ENCODE peak calls at places on chromosome 9, in six cellular contexts. T is sigmoid colon, K is thyroid gland, P is heart right ventricle, Y is cardiac muscle cell, X is hepatocyte. E is an unnamed sample. For H3K4me1 and H3K27me3, the result is how much of the 10 kb centered on the place peaks cover.

GRCh38 chr9:15513335-15513734 is 2.6 kb upstream of the PSIP1 start:
- DNase-seq in Y (no peak), X (no peak), P (no peak), T (no peak), K (no peak), E (peak)

GRCh38 chr9:95857122-95857521 is 18.4 kb upstream of the ERCC6L2 start:
- DNase-seq in T (no peak), X (peak), Y (peak), K (no peak), P (no peak), E (peak)

GRCh38 chr9:137878146-137878941 is 762 bp downstream of the CACNA1B start:
- DNase-seq in Y (peak), K (peak), T (no peak), X (peak), P (no peak), E (no peak)

GRCh38 chr9:92176068-92176799 is 61.0 kb upstream of the SPTLC1 start:
- DNase-seq in X (no peak), K (no peak), P (no peak), Y (no peak), T (no peak), E (no peak)

GRCh38 chr9:129889936-129890717 is 54.9 kb downstream of the USP20 start:
- DNase-seq in T (no peak), K (no peak), X (no peak), Y (no peak), P (no peak), E (no peak)

GRCh38 chr9:17742065-17742464 is 163.2 kb downstream of the SH3GL2 start:
- DNase-seq in P (no peak), K (no peak), T (no peak), Y (no peak), X (no peak), E (no peak)

GRCh38 chr9:38112010-38112409 is 43.0 kb upstream of the SHB start:
- DNase-seq in K (peak), Y (no peak), P (no peak), X (no peak), T (no peak), E (no peak)

GRCh38 chr9:22124263-22125011 is 115.3 kb upstream of the CDKN2B start:
- DNase-seq in P (no peak), T (no peak), X (peak), Y (no peak), K (no peak), E (no peak)

GRCh38 chr9:94874316-94874715 is 147.8 kb downstream of the AOPEP start:
- DNase-seq in X (no peak), Y (no peak), P (no peak), K (no peak), T (no peak), E (no peak)

GRCh38 chr9:115604831-115605483 is 487.0 kb upstream of the TNC start:
- DNase-seq in X (no peak), Y (no peak), P (no peak), K (no peak), T (no peak), E (no peak)

GRCh38 chr9:132410642-132411041 is 631 bp downstream of the CFAP77 start:
- DNase-seq in T (no peak), Y (no peak), P (no peak), X (no peak), K (no peak), E (no peak)

GRCh38 chr9:79572032-79572890 is 496 bp downstream of the TLE4 start:
- DNase-seq in K (peak), T (peak), X (peak), P (peak), Y (peak), E (peak)

GRCh38 chr9:126290871-126291270 is 35.8 kb upstream of the MVB12B start:
- DNase-seq in P (no peak), K (no peak), T (no peak), Y (no peak), X (no peak), E (no peak)

GRCh38 chr9:105978822-105979221 is 284.5 kb downstream of the TMEM38B start:
- DNase-seq in X (no peak), P (no peak), Y (no peak), K (no peak), T (no peak), E (no peak)

GRCh38 chr9:31166516-31166915 is 1217.9 kb upstream of the ACO1 start:
- DNase-seq in T (no peak), K (no peak), P (no peak), Y (no peak), X (no peak), E (peak)

GRCh38 chr9:111945216-111945615 is 48.6 kb downstream of the UGCG start:
- DNase-seq in K (no peak), X (no peak), T (no peak), P (no peak), Y (no peak), E (no peak)

GRCh38 chr9:19782005-19782404 is 6.8 kb downstream of the SLC24A2 start:
- DNase-seq in T (no peak), K (no peak), X (peak), Y (peak), P (no peak), E (no peak)

GRCh38 chr9:9536481-9536880 is 1076.3 kb downstream of the PTPRD start:
- DNase-seq in T (no peak), P (no peak), X (no peak), K (no peak), Y (peak), E (no peak)

GRCh38 chr9:131404581-131404980 is 10.7 kb downstream of the PRRC2B start:
- DNase-seq in X (no peak), K (no peak), P (no peak), T (no peak), Y (no peak), E (no peak)

GRCh38 chr9:131405429-131405828 is 11.5 kb downstream of the PRRC2B start:
- DNase-seq in K (peak), P (peak), X (no peak), Y (peak), T (no peak), E (no peak)

GRCh38 chr9:131403493-131403773 is 9.5 kb downstream of the PRRC2B start:
- DNase-seq in X (no peak), T (no peak), Y (no peak), P (no peak), K (no peak), E (no peak)

GRCh38 chr9:131405858-131406566 is 12.1 kb downstream of the PRRC2B start:
- DNase-seq in X (no peak), P (no peak), K (no peak), T (no peak), Y (no peak), E (no peak)

DNA sequence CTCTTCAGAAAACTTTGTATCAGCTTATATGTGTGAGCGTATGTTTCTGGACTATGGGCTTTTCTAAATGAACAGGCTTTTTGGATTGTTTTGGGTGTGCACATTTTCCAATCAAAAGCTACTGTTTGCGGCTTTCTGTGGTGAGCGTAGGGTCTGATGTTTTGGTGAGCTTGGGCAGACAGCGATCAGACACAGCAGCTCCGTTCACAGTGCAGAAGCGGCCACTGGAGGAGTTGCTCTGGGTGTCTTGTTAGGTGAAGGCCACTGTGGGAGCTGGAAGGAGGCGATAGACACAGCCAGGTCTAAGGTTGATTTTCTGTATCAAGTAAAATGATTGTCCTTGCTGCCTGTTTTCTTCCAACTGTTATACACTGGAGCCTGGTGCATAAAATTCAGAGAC is 11.1 kb downstream of the PRRC2B start:
- DNase-seq in P (no peak), Y (no peak), T (no peak), K (no peak), X (no peak), E (no peak)
- H3K4me1 ChIP-seq in P (half or more), Y (half or more), T (half or more), K (half or more), X (half or more), E (under half)

GRCh38 chr9:27379311-27380236 is 82.6 kb upstream of the EQTN start:
- DNase-seq in Y (no peak), P (no peak), T (no peak), K (no peak), X (peak), E (no peak)
- H3K27me3 ChIP-seq in Y (under half), P (under half), T (under half), K (under half), X (under half), E (under half)

GRCh38 chr9:84670106-84670800 is 724 bp downstream of the NTRK2 start:
- DNase-seq in Y (peak), X (peak), K (peak), T (no peak), P (peak), E (no peak)

GRCh38 chr9:84668204-84669007 is 1.1 kb upstream of the NTRK2 start:
- DNase-seq in X (peak), Y (peak), P (peak), T (no peak), K (peak), E (peak)

GRCh38 chr9:84669293-84670105 is at the start of gene NTRK2:
- DNase-seq in X (peak), Y (peak), K (peak), T (no peak), P (peak), E (no peak)

GRCh38 chr9:84669008-84669292 is 579 bp upstream of the NTRK2 start:
- DNase-seq in P (no peak), T (no peak), X (no peak), K (no peak), Y (no peak), E (no peak)

GRCh38 chr9:84667571-84668203 is 1.8 kb upstream of the NTRK2 start:
- DNase-seq in K (peak), X (peak), P (no peak), T (no peak), Y (peak), E (no peak)
- TF ChIP-seq CTCF in K (peak), X (peak), P (peak), T (no peak), Y (peak), E (peak)

GRCh38 chr9:134209731-134210311 is 45.5 kb upstream of the RNU6ATAC start:
- DNase-seq in T (peak), Y (no peak), K (no peak), P (peak), X (no peak), E (peak)
- H3K4me1 ChIP-seq in T (under half), Y (under half), K (under half), P (under half), X (under half), E (under half)

GRCh38 chr9:87063883-87064282 is 116.6 kb upstream of the GAS1 start:
- DNase-seq in Y (no peak), K (peak), X (no peak), T (no peak), P (no peak), E (no peak)

GRCh38 chr9:87062706-87063105 is 115.4 kb upstream of the GAS1 start:
- DNase-seq in Y (no peak), T (no peak), K (no peak), X (no peak), P (no peak), E (no peak)

GRCh38 chr9:87065981-87066380 is 118.7 kb upstream of the GAS1 start:
- DNase-seq in K (no peak), T (no peak), P (no peak), X (no peak), Y (no peak), E (no peak)

GRCh38 chr9:87064311-87064710 is 117.0 kb upstream of the GAS1 start:
- DNase-seq in X (no peak), K (peak), T (no peak), Y (no peak), P (no peak), E (no peak)

DNA sequence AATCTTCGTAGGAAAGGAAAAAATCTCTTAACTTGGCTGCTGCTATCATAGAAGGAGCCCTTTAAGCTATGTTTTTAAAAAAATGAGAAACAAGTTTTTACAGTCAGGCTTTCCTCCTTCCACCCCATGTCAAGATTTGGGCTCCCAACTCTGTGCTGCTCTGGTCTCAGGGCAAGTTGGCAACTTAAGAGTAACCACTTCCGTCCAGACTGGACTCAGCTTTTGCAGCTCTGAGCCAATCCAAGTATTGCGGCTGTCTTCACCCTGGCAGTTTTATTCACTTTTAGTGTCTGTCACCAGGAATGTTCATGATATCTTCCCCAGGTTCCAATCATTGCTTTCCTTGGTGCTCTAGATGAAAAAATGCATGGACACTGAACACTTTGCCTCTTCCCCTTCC is 115.9 kb upstream of the GAS1 start:
- DNase-seq in P (no peak), X (no peak), K (peak), Y (no peak), T (no peak), E (no peak)
- H3K27me3 ChIP-seq in P (under half), X (under half), K (under half), Y (under half), T (under half), E (under half)

GRCh38 chr9:75488082-75488713 is 399.9 kb downstream of the OSTF1 start:
- DNase-seq in P (no peak), Y (no peak), X (no peak), K (no peak), T (no peak), E (no peak)

GRCh38 chr9:75483636-75484035 is 395.3 kb downstream of the OSTF1 start:
- DNase-seq in P (no peak), Y (no peak), K (no peak), X (no peak), T (no peak), E (no peak)

DNA sequence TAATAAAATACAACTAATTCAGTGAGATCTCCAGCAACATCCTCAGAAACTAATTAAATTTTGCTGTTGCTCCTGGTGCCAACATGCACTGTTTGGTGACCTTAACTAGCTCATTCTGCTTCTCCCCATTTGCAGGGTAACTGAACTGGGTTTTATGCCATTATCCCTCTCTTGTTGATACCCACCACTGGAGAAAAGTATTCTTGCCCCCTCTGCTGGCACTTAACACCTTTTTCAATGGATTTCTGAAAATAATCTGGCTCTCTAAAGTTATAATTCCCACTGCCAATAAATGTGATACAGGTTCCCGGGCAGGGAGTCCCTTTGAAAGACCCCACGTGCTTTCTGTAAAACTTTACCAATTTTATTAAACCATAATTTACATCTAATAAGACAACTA is 394.3 kb downstream of the OSTF1 start:
- DNase-seq in K (no peak), P (no peak), X (no peak), Y (no peak), T (no peak), E (no peak)
- TF ChIP-seq CTCF in K (no peak), P (no peak), X (peak), Y (no peak), T (no peak), E (no peak)

DNA sequence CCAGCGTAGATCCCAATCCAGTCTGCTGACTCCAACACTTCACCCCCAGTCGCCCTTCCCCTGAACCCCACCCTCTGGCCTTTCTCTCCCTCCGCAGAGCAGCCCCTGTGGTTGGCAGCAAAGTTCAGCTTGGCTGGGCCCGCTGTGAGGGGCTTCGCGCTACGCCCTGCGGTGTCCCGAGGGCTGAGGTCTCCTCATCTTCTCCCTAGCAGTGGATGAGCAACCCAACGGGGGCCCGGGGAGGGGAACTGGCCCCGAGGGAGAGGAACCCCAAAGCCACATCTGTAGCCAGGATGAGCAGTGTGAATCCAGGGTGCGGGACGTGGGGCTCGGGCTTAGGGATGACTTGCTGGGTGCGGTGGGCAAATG is 579 bp downstream of the EGFL7 start:
- DNase-seq in K (no peak), Y (no peak), P (no peak), T (no peak), X (no peak), E (no peak)
- H3K4me1 ChIP-seq in K (under half), Y (under half), P (under half), T (under half), X (under half), E (under half)

GRCh38 chr9:124046189-124046588 is 34.6 kb downstream of the LHX2 start:
- DNase-seq in K (no peak), T (no peak), X (no peak), P (no peak), Y (no peak), E (no peak)
- H3K27me3 ChIP-seq in K (under half), T (under half), X (half or more), P (under half), Y (half or more), E (under half)

DNA sequence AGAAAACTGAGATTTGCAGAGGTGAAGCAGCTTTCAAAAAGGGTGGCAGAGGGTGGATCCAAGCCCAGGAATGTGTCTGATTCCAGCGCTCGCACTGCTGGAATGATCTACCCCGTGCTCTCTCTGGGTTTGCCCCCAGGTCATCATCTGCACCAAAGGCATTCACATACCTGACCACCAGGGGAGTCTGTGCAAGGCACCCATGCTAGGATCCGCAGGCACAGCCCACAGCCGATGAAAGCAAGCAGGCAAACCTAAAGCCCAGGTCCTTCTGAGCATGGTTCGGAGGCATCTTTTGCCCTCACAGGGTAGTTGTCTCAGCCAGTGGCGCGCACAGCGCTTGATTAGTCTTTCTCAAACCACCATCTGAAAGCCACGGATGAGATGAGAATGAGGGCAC is 56.6 kb downstream of the TEK start:
- DNase-seq in K (no peak), P (no peak), X (peak), T (no peak), Y (no peak), E (no peak)
- TF ChIP-seq CTCF in K (no peak), P (no peak), X (no peak), T (no peak), Y (no peak), E (peak)

E was measured in BE2C.